ENCODE peak calls at places on chromosomes 3 and 15, in seven cellular contexts. W, P, V, U, Z, N and Y are unnamed samples.
A peak's percentile ranks its signal among the peaks of the same experiment; 100 is the strongest.

GRCh38 chr3:56795807-56796185 is 6.0 kb downstream of the ARHGEF3 start:
- DNase-seq in V (no peak), N (no peak), P (no peak), W (no peak), U (no peak), Z (no peak), Y (peak; percentile 24)

GRCh38 chr15:63250312-63250965 is 27.0 kb upstream of the APH1B start:
- DNase-seq in Z (no peak), V (peak; percentile 98), W (no peak), P (peak; percentile 70), U (no peak), N (no peak), Y (no peak)

GRCh38 chr3:29754346-29754745 is 473.5 kb downstream of the RBMS3 start:
- DNase-seq in W (no peak), Z (no peak), P (no peak), N (no peak), V (no peak), U (no peak), Y (no peak)

GRCh38 chr3:139491966-139492365 is 15.7 kb upstream of the RBP2 start:
- DNase-seq in P (no peak), W (no peak), Z (no peak), N (no peak), V (no peak), U (peak; percentile 3), Y (no peak)

GRCh38 chr3:143974181-143974876 is 2.7 kb downstream of the DIPK2A start:
- DNase-seq in W (no peak), N (no peak), U (no peak), Z (no peak), V (no peak), P (no peak), Y (no peak)

GRCh38 chr15:34154725-34155204 is 52.9 kb downstream of the PGBD4 start:
- DNase-seq in N (no peak), V (peak; percentile 49), P (no peak), W (no peak), U (peak; percentile 87), Z (no peak), Y (no peak)

GRCh38 chr15:89912145-89912673 is 543 bp downstream of the ARPIN start:
- DNase-seq in W (no peak), U (peak; percentile 44), P (no peak), Z (peak; percentile 35), N (peak; percentile 31), V (no peak), Y (peak; percentile 70)

GRCh38 chr3:24773798-24774197 is 279.1 kb upstream of the THRB start:
- DNase-seq in N (peak; percentile 25), W (peak; percentile 48), U (peak; percentile 77), Z (peak; percentile 15), V (peak; percentile 41), P (peak; percentile 28), Y (peak; percentile 48)

GRCh38 chr15:95497681-95498080 is 832.8 kb upstream of the NR2F2 start:
- DNase-seq in W (no peak), P (peak; percentile 9), V (no peak), N (no peak), Z (no peak), U (no peak), Y (no peak)

GRCh38 chr15:95492388-95493070 is 838.0 kb upstream of the NR2F2 start:
- DNase-seq in Z (no peak), U (no peak), V (no peak), P (peak; percentile 16), W (no peak), N (no peak), Y (no peak)

GRCh38 chr15:95498956-95499355 is 831.5 kb upstream of the NR2F2 start:
- DNase-seq in V (no peak), N (no peak), W (no peak), Z (no peak), P (no peak), U (no peak), Y (no peak)

GRCh38 chr15:95499397-95499796 is 831.1 kb upstream of the NR2F2 start:
- DNase-seq in N (no peak), Z (no peak), P (no peak), V (no peak), U (no peak), W (no peak), Y (no peak)

DNA sequence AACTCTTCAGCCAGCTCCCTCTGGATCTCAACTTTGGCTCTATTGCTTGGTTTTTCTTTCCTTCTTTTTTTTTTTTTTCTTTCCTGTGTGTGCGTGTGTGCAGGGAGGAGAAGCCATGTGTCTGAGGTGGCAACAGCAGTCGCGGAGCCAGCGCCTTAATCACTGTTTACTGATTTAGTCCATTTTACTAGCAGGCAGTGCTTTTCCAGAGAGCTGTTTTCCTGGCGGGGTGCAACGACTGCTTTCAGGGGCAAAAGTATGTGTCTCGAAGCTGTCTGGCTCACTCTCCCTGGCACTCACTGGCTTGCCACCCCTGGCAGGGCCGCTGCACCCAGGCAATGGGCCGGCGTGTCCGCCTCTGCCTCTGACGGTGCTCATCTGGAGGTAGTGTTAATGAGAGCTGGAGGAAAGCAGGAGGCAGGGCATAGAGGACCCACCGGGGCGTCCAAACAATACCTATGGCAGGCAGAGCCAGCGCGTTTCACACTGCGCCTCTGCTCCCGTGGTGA is 835.4 kb upstream of the NR2F2 start:
- DNase-seq in W (peak; percentile 44), V (no peak), N (no peak), P (no peak), Z (no peak), U (no peak), Y (no peak)
- H3K4me3 ChIP-seq in W (peak overlapping the region; percentile 42), V (no peak overlapping the region), N (no peak overlapping the region), P (no peak overlapping the region), Z (no peak overlapping the region), U (no peak overlapping the region), Y (no peak overlapping the region)

GRCh38 chr15:58495836-58496501 is 64.2 kb downstream of the LIPC start:
- DNase-seq in U (no peak), Z (no peak), V (peak; percentile 19), P (no peak), N (no peak), W (no peak), Y (no peak)

GRCh38 chr15:58497036-58497785 is 65.4 kb downstream of the LIPC start:
- DNase-seq in U (no peak), Z (no peak), W (no peak), N (no peak), P (no peak), V (no peak), Y (no peak)

GRCh38 chr15:58501636-58502178 is 69.9 kb downstream of the LIPC start:
- DNase-seq in P (no peak), V (no peak), W (no peak), N (peak; percentile 20), Z (no peak), U (no peak), Y (no peak)

GRCh38 chr15:58501006-58501405 is 69.2 kb downstream of the LIPC start:
- DNase-seq in W (no peak), U (no peak), Z (no peak), N (no peak), V (no peak), P (no peak), Y (no peak)

DNA sequence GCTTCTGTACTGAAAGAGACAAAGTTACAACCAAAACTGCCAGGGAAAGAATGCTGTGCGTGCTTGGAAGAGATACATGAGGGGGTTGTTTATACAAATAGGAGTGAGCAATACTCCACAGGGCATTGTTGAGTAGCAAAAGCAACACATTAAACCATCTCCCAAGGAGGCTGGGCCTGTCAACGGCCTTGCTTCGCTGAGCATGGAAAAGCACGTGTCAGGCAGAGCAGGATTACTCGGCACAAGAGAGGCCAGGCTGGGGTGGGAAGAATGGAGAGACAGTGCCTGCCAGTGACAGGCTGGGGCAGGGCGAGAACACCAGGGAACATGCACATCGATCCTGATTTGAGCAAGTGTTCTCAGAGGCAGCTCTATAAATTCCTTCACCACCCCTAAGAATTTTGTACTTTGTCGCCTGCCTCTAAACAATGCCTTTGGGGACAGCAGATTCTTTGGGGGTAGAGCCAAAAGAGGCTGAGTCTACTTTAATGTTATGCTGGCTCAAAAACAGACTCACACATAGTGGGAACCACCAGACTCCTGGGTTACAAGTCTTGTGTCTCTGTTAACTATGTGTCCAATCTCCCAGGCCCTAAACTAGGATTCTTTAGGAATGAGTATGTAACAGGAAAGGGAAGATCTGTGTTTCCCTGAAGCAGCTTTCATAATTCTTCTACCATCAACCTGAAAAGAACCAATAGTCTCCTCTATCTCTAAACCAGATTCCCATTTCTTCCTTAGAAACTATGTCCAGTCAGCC is 67.2 kb downstream of the LIPC start:
- DNase-seq in N (no peak), Z (no peak), V (peak; percentile 98), P (peak; percentile 93), W (no peak), U (peak; percentile 25), Y (no peak)
- TF ChIP-seq CTCF in N (no peak), Z (no peak), V (no peak), P (no peak), W (no peak), U (no peak), Y (no peak)

DNA sequence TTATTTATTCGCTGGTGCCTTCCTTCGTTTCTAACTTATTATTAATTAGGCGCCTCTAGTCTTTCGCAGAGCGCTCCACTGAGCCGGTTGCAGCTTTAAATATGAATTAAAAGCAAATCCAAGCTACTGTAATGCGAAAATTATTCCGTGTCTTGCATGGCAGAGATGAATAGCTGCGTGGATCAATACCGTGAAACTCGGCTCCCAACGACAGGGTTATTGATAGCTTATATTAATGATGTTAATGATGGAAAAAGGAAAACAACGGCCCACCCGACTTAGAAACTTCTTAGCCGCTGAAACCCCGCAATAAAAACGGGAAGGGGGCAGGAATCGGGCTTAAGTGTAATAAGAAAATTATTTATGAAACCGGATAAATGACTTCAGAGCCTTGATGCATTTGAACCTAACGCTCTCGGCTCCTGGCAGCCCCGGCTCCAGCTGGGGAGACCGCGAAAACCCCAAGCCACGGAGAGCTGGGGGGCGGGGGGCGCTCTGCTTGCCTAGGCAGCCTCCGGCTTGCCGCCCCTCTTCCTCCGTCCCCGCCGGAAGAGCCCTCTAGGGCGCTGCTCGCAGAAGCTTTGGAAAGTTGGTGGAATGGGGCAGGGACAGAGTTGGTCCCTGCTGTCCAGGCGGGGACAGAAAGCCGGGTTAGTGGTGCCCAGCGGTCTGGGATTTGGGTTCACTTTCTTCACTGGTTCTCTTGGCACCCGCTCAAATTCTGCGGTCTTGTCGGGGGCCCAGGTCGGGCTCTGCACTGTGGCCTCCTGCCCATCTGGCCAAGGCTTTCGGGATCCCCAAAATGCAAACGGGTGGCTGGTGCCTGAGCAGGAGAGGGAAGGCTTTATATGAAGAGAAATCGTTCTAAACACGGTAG is 7.7 kb upstream of the ONECUT1 start:
- DNase-seq in N (no peak), P (no peak), V (no peak), Z (no peak), U (no peak), W (no peak), Y (no peak)
- H3K4me3 ChIP-seq in N (no peak overlapping the region), P (no peak overlapping the region), V (no peak overlapping the region), Z (no peak overlapping the region), U (no peak overlapping the region), W (no peak overlapping the region), Y (no peak overlapping the region)

GRCh38 chr15:73346735-73347312 is 21.9 kb downstream of the HCN4 start:
- DNase-seq in U (peak; percentile 48), P (peak; percentile 26), N (peak; percentile 26), V (peak; percentile 20), W (no peak), Z (peak; percentile 61), Y (peak; percentile 63)

GRCh38 chr15:73355866-73356265 is 12.9 kb downstream of the HCN4 start:
- DNase-seq in W (no peak), N (no peak), V (no peak), P (no peak), Z (no peak), U (no peak), Y (no peak)

GRCh38 chr15:73353734-73354133 is 15.0 kb downstream of the HCN4 start:
- DNase-seq in P (no peak), W (no peak), U (no peak), N (no peak), Z (no peak), V (no peak), Y (no peak)

GRCh38 chr15:73349191-73349590 is 19.6 kb downstream of the HCN4 start:
- DNase-seq in W (no peak), N (no peak), U (no peak), Z (no peak), V (no peak), P (no peak), Y (no peak)

GRCh38 chr15:73352082-73352481 is 16.7 kb downstream of the HCN4 start:
- DNase-seq in U (no peak), Z (peak; percentile 67), N (no peak), P (no peak), V (no peak), W (no peak), Y (no peak)
- TF ChIP-seq CTCF in U (no peak), Z (no peak), N (no peak), P (no peak), V (no peak), W (no peak), Y (no peak)